ENCODE peak calls at places on chromosomes 2 and 18, in eight cellular contexts. M is GM12878, Z is tibial nerve, A is adrenal gland, B is IMR-90, P is ovary, D is prostate gland, T is A549. K is an unnamed sample.

GRCh38 chr2:60898567-60898966 is 17.2 kb downstream of the REL start:
- DNase-seq in M (no peak), Z (no peak), A (no peak), B (peak; percentile 15), P (no peak), D (no peak), T (no peak), K (no peak)

GRCh38 chr2:129735576-129735975 is 243.9 kb upstream of the RAB6C start:
- DNase-seq in M (no peak), Z (no peak), A (no peak), B (no peak), P (no peak), D (no peak), T (no peak), K (no peak)

GRCh38 chr18:59744271-59744721 is 47.1 kb upstream of the CCBE1 start:
- DNase-seq in M (no peak), Z (no peak), A (no peak), B (peak; percentile 96), P (no peak), D (no peak), T (peak; percentile 54), K (no peak)

GRCh38 chr18:44851806-44852205 is 171.1 kb downstream of the SETBP1 start:
- DNase-seq in M (no peak), Z (no peak), A (no peak), B (no peak), P (no peak), D (no peak), T (no peak), K (no peak)

GRCh38 chr18:36848609-36849008 is 19.7 kb downstream of the KIAA1328 start:
- DNase-seq in M (no peak), Z (no peak), A (no peak), B (no peak), P (no peak), D (no peak), T (no peak), K (no peak)

GRCh38 chr2:118417417-118418125 is 329.3 kb downstream of the INSIG2 start:
- DNase-seq in M (no peak), Z (no peak), A (no peak), B (peak; percentile 12), P (no peak), D (no peak), T (no peak), K (no peak)

GRCh38 chr2:51717318-51717717 is 685.4 kb upstream of the NRXN1 start:
- DNase-seq in M (no peak), Z (no peak), A (no peak), B (peak; percentile 97), P (no peak), D (no peak), T (peak; percentile 35), K (peak; percentile 48)

GRCh38 chr2:136288249-136288648 is 170.3 kb upstream of the CXCR4 start:
- DNase-seq in M (no peak), Z (no peak), A (no peak), B (no peak), P (no peak), D (no peak), T (no peak), K (no peak)

GRCh38 chr2:236603361-236604015 is 33.9 kb downstream of the ACKR3 start:
- DNase-seq in M (no peak), Z (no peak), A (no peak), B (no peak), P (no peak), D (no peak), T (no peak), K (no peak)

GRCh38 chr2:130728007-130728454 is 839 bp upstream of the GPR148 start:
- DNase-seq in M (no peak), Z (no peak), A (peak; percentile 51), B (no peak), P (no peak), D (no peak), T (peak; percentile 15), K (no peak)

GRCh38 chr2:36859366-36859792 is 107.0 kb downstream of the STRN start:
- DNase-seq in M (no peak), Z (no peak), A (no peak), B (peak; percentile 9), P (no peak), D (no peak), T (no peak), K (no peak)

GRCh38 chr18:67108894-67109293 is 407.6 kb downstream of the DSEL start:
- DNase-seq in M (no peak), Z (no peak), A (no peak), B (no peak), P (no peak), D (no peak), T (no peak), K (no peak)

GRCh38 chr18:59672125-59672769 is 25.0 kb downstream of the CCBE1 start:
- DNase-seq in M (no peak), Z (no peak), A (peak; percentile 60), B (no peak), P (no peak), D (no peak), T (no peak), K (no peak)

GRCh38 chr2:143034292-143035074 is 94.7 kb upstream of the ARHGAP15 start:
- DNase-seq in M (peak; percentile 53), Z (peak; percentile 47), A (peak; percentile 73), B (peak; percentile 82), P (peak; percentile 59), D (peak; percentile 58), T (peak; percentile 85), K (peak; percentile 80)

GRCh38 chr2:31429759-31430438 is 15.4 kb upstream of the XDH start:
- DNase-seq in M (no peak), Z (no peak), A (no peak), B (peak; percentile 50), P (no peak), D (no peak), T (peak; percentile 41), K (no peak)

GRCh38 chr2:74206180-74206688 is 7.8 kb downstream of the MTHFD2 start:
- DNase-seq in M (peak; percentile 61), Z (peak; percentile 25), A (no peak), B (peak; percentile 65), P (no peak), D (no peak), T (no peak), K (peak; percentile 76)

GRCh38 chr2:239928457-239929350 is 96.4 kb downstream of the NDUFA10 start:
- DNase-seq in M (no peak), Z (no peak), A (peak; percentile 25), B (no peak), P (no peak), D (no peak), T (no peak), K (no peak)

GRCh38 chr18:56891870-56892269 is 240.7 kb downstream of the WDR7 start:
- DNase-seq in M (no peak), Z (no peak), A (no peak), B (no peak), P (no peak), D (no peak), T (no peak), K (no peak)
- H3K27ac ChIP-seq in M (no peak overlapping the region), Z (no peak overlapping the region), A (no peak overlapping the region), B (peak overlapping the region; percentile 22), P (no peak overlapping the region), D (no peak overlapping the region), T (no peak overlapping the region), K (peak overlapping the region; percentile 85)

GRCh38 chr18:21112140-21112473 is 494 bp upstream of the ROCK1 start:
- DNase-seq in M (no peak), Z (no peak), A (no peak), B (no peak), P (no peak), D (no peak), T (no peak), K (no peak)

GRCh38 chr18:21112543-21113105 is 1.0 kb upstream of the ROCK1 start:
- DNase-seq in M (no peak), Z (no peak), A (no peak), B (peak; percentile 32), P (no peak), D (no peak), T (no peak), K (no peak)

GRCh38 chr18:21109936-21110666 is 1.5 kb downstream of the ROCK1 start:
- DNase-seq in M (no peak), Z (no peak), A (no peak), B (peak; percentile 30), P (no peak), D (no peak), T (no peak), K (peak; percentile 49)

GRCh38 chr18:21110667-21111350 is 804 bp downstream of the ROCK1 start:
- DNase-seq in M (no peak), Z (peak; percentile 12), A (peak; percentile 51), B (peak; percentile 46), P (peak; percentile 33), D (peak; percentile 31), T (peak; percentile 19), K (no peak)

GRCh38 chr18:21111351-21112139 is at the start of gene ROCK1:
- DNase-seq in M (peak; percentile 65), Z (peak; percentile 94), A (peak; percentile 99), B (peak; percentile 96), P (peak; percentile 99), D (peak; percentile 96), T (peak; percentile 93), K (peak; percentile 96)
- TF ChIP-seq POLR2A in M (peak; percentile 73), Z (peak; percentile 60), A (peak; percentile 71), B (peak; percentile 79), P (peak; percentile 75), D (peak; percentile 74), T (peak; percentile 63), K (peak; percentile 59)

GRCh38 chr2:64929329-64929728 is 59.9 kb upstream of the SLC1A4 start:
- DNase-seq in M (no peak), Z (no peak), A (no peak), B (no peak), P (no peak), D (no peak), T (no peak), K (no peak)

GRCh38 chr2:64930159-64930558 is 59.0 kb upstream of the SLC1A4 start:
- DNase-seq in M (no peak), Z (no peak), A (no peak), B (no peak), P (no peak), D (no peak), T (no peak), K (no peak)

GRCh38 chr2:64934530-64934929 is 54.7 kb upstream of the SLC1A4 start:
- DNase-seq in M (no peak), Z (no peak), A (no peak), B (no peak), P (no peak), D (no peak), T (no peak), K (no peak)

GRCh38 chr2:64932327-64933216 is 56.6 kb upstream of the SLC1A4 start:
- DNase-seq in M (peak; percentile 98), Z (no peak), A (no peak), B (no peak), P (no peak), D (no peak), T (no peak), K (no peak)

GRCh38 chr2:64931536-64932326 is 57.5 kb upstream of the SLC1A4 start:
- DNase-seq in M (no peak), Z (no peak), A (no peak), B (no peak), P (no peak), D (no peak), T (no peak), K (no peak)
- H3K27ac ChIP-seq in M (peak overlapping the region; percentile 95), Z (no peak overlapping the region), A (no peak overlapping the region), B (no peak overlapping the region), P (no peak overlapping the region), D (no peak overlapping the region), T (no peak overlapping the region), K (no peak overlapping the region)

DNA sequence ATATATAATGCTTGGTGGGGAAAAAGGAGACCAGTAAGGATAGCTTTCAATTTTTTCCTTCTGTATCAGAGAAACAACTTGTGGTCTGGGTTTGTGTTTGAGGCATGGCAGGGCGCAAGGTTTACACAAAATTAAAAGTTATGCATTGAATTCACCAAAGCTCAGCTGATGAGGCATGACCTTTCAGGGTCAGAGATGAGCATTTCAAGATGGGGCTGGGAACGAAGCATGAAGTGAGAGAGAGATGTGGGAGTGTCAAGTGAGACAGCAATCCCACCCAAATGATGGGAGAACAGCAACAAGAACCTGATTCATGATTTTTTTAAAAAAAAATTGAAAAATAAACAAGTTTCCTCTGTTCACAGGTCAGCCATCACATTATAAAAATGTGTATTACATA is 4.9 kb downstream of the GPR55 start:
- DNase-seq in M (no peak), Z (no peak), A (no peak), B (no peak), P (no peak), D (no peak), T (no peak), K (no peak)
- TF ChIP-seq POLR2A in M (no peak), Z (no peak), A (no peak), B (no peak), P (no peak), D (no peak), T (no peak), K (no peak)

K was measured in endothelial cell of umbilical vein.